ENCODE peak calls at places on chromosomes 7 and 10, in seven cellular contexts. Q is upper lobe of right lung, A is right atrium auricular region, G is astrocyte, D is uterus, F is tibial artery, W is AG04450. I is an unnamed sample.

GRCh38 chr7:100685049-100685605 is 8.9 kb downstream of the GIGYF1 start:
- DNase-seq in Q (no peak), A (no peak), G (no peak), D (no peak), F (no peak), W (no peak), I (no peak)

GRCh38 chr7:121049028-121049791 is 60.7 kb downstream of the CPED1 start:
- DNase-seq in Q (no peak), A (no peak), G (no peak), D (no peak), F (no peak), W (no peak), I (no peak)

GRCh38 chr10:110034596-110034995 is 26.8 kb downstream of the ADD3 start:
- DNase-seq in Q (no peak), A (no peak), G (peak; percentile 26), D (no peak), F (no peak), W (no peak), I (no peak)

GRCh38 chr7:112143151-112143550 is 63.0 kb downstream of the DOCK4 start:
- DNase-seq in Q (no peak), A (no peak), G (peak; percentile 58), D (no peak), F (no peak), W (peak; percentile 13), I (no peak)

GRCh38 chr10:58898854-58899573 is 277.4 kb upstream of the PHYHIPL start:
- DNase-seq in Q (no peak), A (no peak), G (no peak), D (no peak), F (no peak), W (no peak), I (no peak)

GRCh38 chr7:46034056-46034768 is 113.1 kb upstream of the IGFBP3 start:
- DNase-seq in Q (no peak), A (no peak), G (peak; percentile 59), D (no peak), F (no peak), W (peak; percentile 2), I (no peak)

GRCh38 chr10:88745633-88746032 is 14.2 kb upstream of the LIPN start:
- DNase-seq in Q (no peak), A (no peak), G (no peak), D (no peak), F (no peak), W (no peak), I (no peak)

GRCh38 chr10:26386800-26387199 is 51.3 kb upstream of the APBB1IP start:
- DNase-seq in Q (no peak), A (no peak), G (no peak), D (no peak), F (no peak), W (no peak), I (no peak)

GRCh38 chr10:119691726-119692125 is 34.1 kb upstream of the INPP5F start:
- DNase-seq in Q (no peak), A (no peak), G (no peak), D (no peak), F (no peak), W (no peak), I (no peak)

GRCh38 chr10:119687192-119688032 is 36.2 kb downstream of the BAG3 start:
- DNase-seq in Q (no peak), A (no peak), G (peak; percentile 62), D (no peak), F (no peak), W (no peak), I (no peak)

GRCh38 chr10:119689016-119689564 is 36.8 kb upstream of the INPP5F start:
- DNase-seq in Q (no peak), A (no peak), G (no peak), D (no peak), F (no peak), W (no peak), I (no peak)

GRCh38 chr10:119686465-119687191 is 35.4 kb downstream of the BAG3 start:
- DNase-seq in Q (peak; percentile 90), A (peak; percentile 83), G (peak; percentile 93), D (peak; percentile 80), F (peak; percentile 68), W (peak; percentile 69), I (peak; percentile 62)

GRCh38 chr10:119688033-119688508 is 36.9 kb downstream of the BAG3 start:
- DNase-seq in Q (no peak), A (no peak), G (no peak), D (no peak), F (no peak), W (no peak), I (no peak)
- H3K4me3 ChIP-seq in Q (no peak overlapping the region), A (no peak overlapping the region), G (no peak overlapping the region), D (no peak overlapping the region), F (no peak overlapping the region), W (no peak overlapping the region), I (no peak overlapping the region)

GRCh38 chr7:129611246-129612111 is at the start of gene NRF1:
- DNase-seq in Q (peak; percentile 96), A (peak; percentile 77), G (peak; percentile 83), D (peak; percentile 87), F (peak; percentile 81), W (peak; percentile 72), I (peak; percentile 51)
- TF ChIP-seq CTCF in Q (peak; percentile 35), A (no peak), G (no peak), D (peak; percentile 28), F (peak; percentile 44), W (no peak), I (no peak)

GRCh38 chr7:1538544-1539345 is 8.2 kb downstream of the MAFK start:
- DNase-seq in Q (no peak), A (no peak), G (no peak), D (no peak), F (no peak), W (no peak), I (no peak)
- H3K4me3 ChIP-seq in Q (peak overlapping the region; percentile 55), A (peak overlapping the region; percentile 58), G (peak overlapping the region; percentile 60), D (peak overlapping the region; percentile 58), F (peak overlapping the region; percentile 76), W (peak overlapping the region; percentile 65), I (peak overlapping the region; percentile 63)

GRCh38 chr7:107743567-107744344 is at the start of gene CBLL1:
- DNase-seq in Q (peak; percentile 98), A (peak; percentile 96), G (peak; percentile 90), D (peak; percentile 97), F (peak; percentile 96), W (peak; percentile 87), I (peak; percentile 84)
- TF ChIP-seq CTCF in Q (peak; percentile 65), A (peak; percentile 79), G (peak; percentile 62), D (peak; percentile 52), F (peak; percentile 58), W (peak; percentile 81), I (peak; percentile 70)

GRCh38 chr10:61451357-61451756 is 1.8 kb downstream of the TMEM26 start:
- DNase-seq in Q (no peak), A (no peak), G (no peak), D (no peak), F (no peak), W (no peak), I (no peak)

GRCh38 chr10:61454541-61454940 is 1.4 kb upstream of the TMEM26 start:
- DNase-seq in Q (no peak), A (no peak), G (no peak), D (no peak), F (no peak), W (no peak), I (no peak)

GRCh38 chr10:61456095-61456789 is 3.1 kb upstream of the TMEM26 start:
- DNase-seq in Q (no peak), A (no peak), G (peak; percentile 49), D (no peak), F (no peak), W (no peak), I (peak; percentile 25)

GRCh38 chr10:61452229-61452651 is 941 bp downstream of the TMEM26 start:
- DNase-seq in Q (no peak), A (no peak), G (peak; percentile 27), D (peak; percentile 29), F (no peak), W (no peak), I (no peak)

GRCh38 chr10:61452655-61453641 is at the start of gene TMEM26:
- DNase-seq in Q (no peak), A (no peak), G (peak; percentile 47), D (peak; percentile 81), F (peak; percentile 28), W (no peak), I (no peak)
- H3K4me3 ChIP-seq in Q (peak within 1 kb of the TSS; percentile 51), A (peak within 1 kb of the TSS; percentile 54), G (peak within 1 kb of the TSS; percentile 69), D (peak within 1 kb of the TSS; percentile 42), F (peak within 1 kb of the TSS; percentile 47), W (peak within 1 kb of the TSS; percentile 90), I (peak within 1 kb of the TSS; percentile 73)

GRCh38 chr10:94052901-94053638 is 59.3 kb downstream of the PLCE1 start:
- DNase-seq in Q (no peak), A (no peak), G (peak; percentile 36), D (no peak), F (no peak), W (no peak), I (peak; percentile 66)
- TF ChIP-seq CTCF in Q (no peak), A (no peak), G (no peak), D (no peak), F (no peak), W (no peak), I (peak; percentile 10)

GRCh38 chr10:130141038-130141437 is 4.8 kb downstream of the GLRX3 start:
- DNase-seq in Q (no peak), A (no peak), G (no peak), D (no peak), F (no peak), W (no peak), I (no peak)

GRCh38 chr10:130141878-130142277 is 5.7 kb downstream of the GLRX3 start:
- DNase-seq in Q (no peak), A (no peak), G (no peak), D (no peak), F (no peak), W (no peak), I (no peak)

GRCh38 chr10:130138479-130138866 is 2.3 kb downstream of the GLRX3 start:
- DNase-seq in Q (no peak), A (no peak), G (peak; percentile 50), D (no peak), F (no peak), W (no peak), I (peak; percentile 57)

GRCh38 chr10:130141460-130141859 is 5.3 kb downstream of the GLRX3 start:
- DNase-seq in Q (no peak), A (no peak), G (peak; percentile 44), D (no peak), F (no peak), W (no peak), I (no peak)

GRCh38 chr10:130140425-130140824 is 4.2 kb downstream of the GLRX3 start:
- DNase-seq in Q (no peak), A (no peak), G (no peak), D (no peak), F (no peak), W (no peak), I (no peak)
- H3K4me3 ChIP-seq in Q (no peak overlapping the region), A (no peak overlapping the region), G (no peak overlapping the region), D (no peak overlapping the region), F (no peak overlapping the region), W (no peak overlapping the region), I (no peak overlapping the region)

I was measured in retinal pigment epithelial cell.